ENCODE peak calls at places on chromosomes 2 and 18, in ten cellular contexts. One of them, this sample, is unnamed.

GRCh38 chr2:110660558-110660957 is 17.3 kb downstream of the BUB1 start:
- DNase-seq in stimulated activated CD4-positive, alpha-beta T cell treated with anti-CD3 and anti-CD28 coated beads, Interleukin-15, amount 100 ng/mL, for 1 hour: no peak
- DNase-seq in lower leg skin: no peak
- DNase-seq in activated CD4-positive, alpha-beta T cell treated with anti-CD3 and anti-CD28 coated beads, Interleukin-2, amount 50 U/mL, for 24 hours: no peak
- DNase-seq in SK-N-SH: no peak
- DNase-seq in posterior cingulate gyrus: no peak
- DNase-seq in foreskin fibroblast: no peak
- DNase-seq in epithelial cell of esophagus: no peak
- DNase-seq in transverse colon: no peak
- DNase-seq in GM12864: no peak
- DNase-seq in this sample: no peak

GRCh38 chr2:25043241-25043867 is 1.5 kb downstream of the EFR3B start:
- DNase-seq in stimulated activated CD4-positive, alpha-beta T cell treated with anti-CD3 and anti-CD28 coated beads, Interleukin-15, amount 100 ng/mL, for 1 hour: no peak
- DNase-seq in lower leg skin: no peak
- DNase-seq in activated CD4-positive, alpha-beta T cell treated with anti-CD3 and anti-CD28 coated beads, Interleukin-2, amount 50 U/mL, for 24 hours: peak
- DNase-seq in SK-N-SH: peak
- DNase-seq in posterior cingulate gyrus: no peak
- DNase-seq in foreskin fibroblast: peak
- DNase-seq in epithelial cell of esophagus: peak
- DNase-seq in transverse colon: no peak
- DNase-seq in GM12864: no peak
- DNase-seq in this sample: no peak

GRCh38 chr2:165801176-165801575 is 7.1 kb upstream of the GALNT3 start:
- DNase-seq in stimulated activated CD4-positive, alpha-beta T cell treated with anti-CD3 and anti-CD28 coated beads, Interleukin-15, amount 100 ng/mL, for 1 hour: no peak
- DNase-seq in lower leg skin: no peak
- DNase-seq in activated CD4-positive, alpha-beta T cell treated with anti-CD3 and anti-CD28 coated beads, Interleukin-2, amount 50 U/mL, for 24 hours: no peak
- DNase-seq in SK-N-SH: no peak
- DNase-seq in posterior cingulate gyrus: no peak
- DNase-seq in foreskin fibroblast: no peak
- DNase-seq in epithelial cell of esophagus: no peak
- DNase-seq in transverse colon: no peak
- DNase-seq in GM12864: no peak
- DNase-seq in this sample: no peak

GRCh38 chr2:129762386-129763189 is 216.9 kb upstream of the RAB6C start:
- DNase-seq in stimulated activated CD4-positive, alpha-beta T cell treated with anti-CD3 and anti-CD28 coated beads, Interleukin-15, amount 100 ng/mL, for 1 hour: no peak
- DNase-seq in lower leg skin: peak
- DNase-seq in activated CD4-positive, alpha-beta T cell treated with anti-CD3 and anti-CD28 coated beads, Interleukin-2, amount 50 U/mL, for 24 hours: no peak
- DNase-seq in SK-N-SH: no peak
- DNase-seq in posterior cingulate gyrus: no peak
- DNase-seq in foreskin fibroblast: no peak
- DNase-seq in epithelial cell of esophagus: no peak
- DNase-seq in transverse colon: no peak
- DNase-seq in GM12864: no peak
- DNase-seq in this sample: no peak

GRCh38 chr2:38187416-38188127 is 111.6 kb upstream of the CYP1B1 start:
- DNase-seq in stimulated activated CD4-positive, alpha-beta T cell treated with anti-CD3 and anti-CD28 coated beads, Interleukin-15, amount 100 ng/mL, for 1 hour: no peak
- DNase-seq in lower leg skin: peak
- DNase-seq in activated CD4-positive, alpha-beta T cell treated with anti-CD3 and anti-CD28 coated beads, Interleukin-2, amount 50 U/mL, for 24 hours: no peak
- DNase-seq in SK-N-SH: no peak
- DNase-seq in posterior cingulate gyrus: no peak
- DNase-seq in foreskin fibroblast: peak
- DNase-seq in epithelial cell of esophagus: peak
- DNase-seq in transverse colon: peak
- DNase-seq in GM12864: no peak
- DNase-seq in this sample: no peak

GRCh38 chr18:58416704-58417683 is 211.9 kb downstream of the ALPK2 start:
- DNase-seq in stimulated activated CD4-positive, alpha-beta T cell treated with anti-CD3 and anti-CD28 coated beads, Interleukin-15, amount 100 ng/mL, for 1 hour: no peak
- DNase-seq in lower leg skin: no peak
- DNase-seq in activated CD4-positive, alpha-beta T cell treated with anti-CD3 and anti-CD28 coated beads, Interleukin-2, amount 50 U/mL, for 24 hours: no peak
- DNase-seq in SK-N-SH: no peak
- DNase-seq in posterior cingulate gyrus: no peak
- DNase-seq in foreskin fibroblast: no peak
- DNase-seq in epithelial cell of esophagus: no peak
- DNase-seq in transverse colon: no peak
- DNase-seq in GM12864: no peak
- DNase-seq in this sample: no peak

GRCh38 chr2:2033691-2034090 is 289.4 kb upstream of the PXDN start:
- DNase-seq in stimulated activated CD4-positive, alpha-beta T cell treated with anti-CD3 and anti-CD28 coated beads, Interleukin-15, amount 100 ng/mL, for 1 hour: no peak
- DNase-seq in lower leg skin: no peak
- DNase-seq in activated CD4-positive, alpha-beta T cell treated with anti-CD3 and anti-CD28 coated beads, Interleukin-2, amount 50 U/mL, for 24 hours: no peak
- DNase-seq in SK-N-SH: no peak
- DNase-seq in posterior cingulate gyrus: no peak
- DNase-seq in foreskin fibroblast: no peak
- DNase-seq in epithelial cell of esophagus: no peak
- DNase-seq in transverse colon: no peak
- DNase-seq in GM12864: no peak
- DNase-seq in this sample: no peak

GRCh38 chr2:15031745-15032240 is 399.3 kb downstream of the LRATD1 start:
- DNase-seq in stimulated activated CD4-positive, alpha-beta T cell treated with anti-CD3 and anti-CD28 coated beads, Interleukin-15, amount 100 ng/mL, for 1 hour: no peak
- DNase-seq in lower leg skin: no peak
- DNase-seq in activated CD4-positive, alpha-beta T cell treated with anti-CD3 and anti-CD28 coated beads, Interleukin-2, amount 50 U/mL, for 24 hours: no peak
- DNase-seq in SK-N-SH: no peak
- DNase-seq in posterior cingulate gyrus: no peak
- DNase-seq in foreskin fibroblast: no peak
- DNase-seq in epithelial cell of esophagus: no peak
- DNase-seq in transverse colon: no peak
- DNase-seq in GM12864: peak
- DNase-seq in this sample: no peak

GRCh38 chr2:17470855-17471641 is 47.2 kb downstream of the RAD51AP2 start:
- DNase-seq in stimulated activated CD4-positive, alpha-beta T cell treated with anti-CD3 and anti-CD28 coated beads, Interleukin-15, amount 100 ng/mL, for 1 hour: no peak
- DNase-seq in lower leg skin: no peak
- DNase-seq in activated CD4-positive, alpha-beta T cell treated with anti-CD3 and anti-CD28 coated beads, Interleukin-2, amount 50 U/mL, for 24 hours: no peak
- DNase-seq in SK-N-SH: peak
- DNase-seq in posterior cingulate gyrus: no peak
- DNase-seq in foreskin fibroblast: peak
- DNase-seq in epithelial cell of esophagus: peak
- DNase-seq in transverse colon: no peak
- DNase-seq in GM12864: no peak
- DNase-seq in this sample: no peak

GRCh38 chr2:72127401-72128058 is 20.1 kb downstream of the CYP26B1 start:
- DNase-seq in stimulated activated CD4-positive, alpha-beta T cell treated with anti-CD3 and anti-CD28 coated beads, Interleukin-15, amount 100 ng/mL, for 1 hour: no peak
- DNase-seq in lower leg skin: no peak
- DNase-seq in activated CD4-positive, alpha-beta T cell treated with anti-CD3 and anti-CD28 coated beads, Interleukin-2, amount 50 U/mL, for 24 hours: no peak
- DNase-seq in SK-N-SH: no peak
- DNase-seq in posterior cingulate gyrus: no peak
- DNase-seq in foreskin fibroblast: no peak
- DNase-seq in epithelial cell of esophagus: no peak
- DNase-seq in transverse colon: no peak
- DNase-seq in GM12864: no peak
- DNase-seq in this sample: no peak

GRCh38 chr2:174184504-174184903 is 63.8 kb downstream of the OLA1 start:
- DNase-seq in stimulated activated CD4-positive, alpha-beta T cell treated with anti-CD3 and anti-CD28 coated beads, Interleukin-15, amount 100 ng/mL, for 1 hour: no peak
- DNase-seq in lower leg skin: no peak
- DNase-seq in activated CD4-positive, alpha-beta T cell treated with anti-CD3 and anti-CD28 coated beads, Interleukin-2, amount 50 U/mL, for 24 hours: no peak
- DNase-seq in SK-N-SH: no peak
- DNase-seq in posterior cingulate gyrus: no peak
- DNase-seq in foreskin fibroblast: no peak
- DNase-seq in epithelial cell of esophagus: no peak
- DNase-seq in transverse colon: no peak
- DNase-seq in GM12864: no peak
- DNase-seq in this sample: no peak

GRCh38 chr2:24888177-24888576 is 31.9 kb downstream of the ADCY3 start:
- DNase-seq in stimulated activated CD4-positive, alpha-beta T cell treated with anti-CD3 and anti-CD28 coated beads, Interleukin-15, amount 100 ng/mL, for 1 hour: no peak
- DNase-seq in lower leg skin: no peak
- DNase-seq in activated CD4-positive, alpha-beta T cell treated with anti-CD3 and anti-CD28 coated beads, Interleukin-2, amount 50 U/mL, for 24 hours: no peak
- DNase-seq in SK-N-SH: no peak
- DNase-seq in posterior cingulate gyrus: no peak
- DNase-seq in foreskin fibroblast: no peak
- DNase-seq in epithelial cell of esophagus: no peak
- DNase-seq in transverse colon: no peak
- DNase-seq in GM12864: no peak
- DNase-seq in this sample: no peak

GRCh38 chr2:219433666-219434467 is 776 bp upstream of the SPEG start:
- DNase-seq in stimulated activated CD4-positive, alpha-beta T cell treated with anti-CD3 and anti-CD28 coated beads, Interleukin-15, amount 100 ng/mL, for 1 hour: no peak
- DNase-seq in lower leg skin: no peak
- DNase-seq in activated CD4-positive, alpha-beta T cell treated with anti-CD3 and anti-CD28 coated beads, Interleukin-2, amount 50 U/mL, for 24 hours: peak
- DNase-seq in SK-N-SH: peak
- DNase-seq in posterior cingulate gyrus: no peak
- DNase-seq in foreskin fibroblast: peak
- DNase-seq in epithelial cell of esophagus: peak
- DNase-seq in transverse colon: peak
- DNase-seq in GM12864: no peak
- DNase-seq in this sample: no peak

GRCh38 chr2:150261691-150262090 is 225.8 kb downstream of the RND3 start:
- DNase-seq in stimulated activated CD4-positive, alpha-beta T cell treated with anti-CD3 and anti-CD28 coated beads, Interleukin-15, amount 100 ng/mL, for 1 hour: no peak
- DNase-seq in lower leg skin: no peak
- DNase-seq in activated CD4-positive, alpha-beta T cell treated with anti-CD3 and anti-CD28 coated beads, Interleukin-2, amount 50 U/mL, for 24 hours: no peak
- DNase-seq in SK-N-SH: no peak
- DNase-seq in posterior cingulate gyrus: no peak
- DNase-seq in foreskin fibroblast: no peak
- DNase-seq in epithelial cell of esophagus: no peak
- DNase-seq in transverse colon: no peak
- DNase-seq in GM12864: no peak
- DNase-seq in this sample: no peak

GRCh38 chr2:11096591-11096990 is 58.7 kb upstream of the SLC66A3 start:
- DNase-seq in stimulated activated CD4-positive, alpha-beta T cell treated with anti-CD3 and anti-CD28 coated beads, Interleukin-15, amount 100 ng/mL, for 1 hour: no peak
- DNase-seq in lower leg skin: no peak
- DNase-seq in activated CD4-positive, alpha-beta T cell treated with anti-CD3 and anti-CD28 coated beads, Interleukin-2, amount 50 U/mL, for 24 hours: no peak
- DNase-seq in SK-N-SH: no peak
- DNase-seq in posterior cingulate gyrus: no peak
- DNase-seq in foreskin fibroblast: no peak
- DNase-seq in epithelial cell of esophagus: no peak
- DNase-seq in transverse colon: no peak
- DNase-seq in GM12864: no peak
- DNase-seq in this sample: no peak

GRCh38 chr2:100813527-100813926 is 6.4 kb upstream of the NPAS2 start:
- DNase-seq in stimulated activated CD4-positive, alpha-beta T cell treated with anti-CD3 and anti-CD28 coated beads, Interleukin-15, amount 100 ng/mL, for 1 hour: no peak
- DNase-seq in lower leg skin: no peak
- DNase-seq in activated CD4-positive, alpha-beta T cell treated with anti-CD3 and anti-CD28 coated beads, Interleukin-2, amount 50 U/mL, for 24 hours: no peak
- DNase-seq in SK-N-SH: no peak
- DNase-seq in posterior cingulate gyrus: no peak
- DNase-seq in foreskin fibroblast: peak
- DNase-seq in epithelial cell of esophagus: no peak
- DNase-seq in transverse colon: no peak
- DNase-seq in GM12864: no peak
- DNase-seq in this sample: no peak

GRCh38 chr2:151337643-151338042 is 19.7 kb upstream of the TNFAIP6 start:
- DNase-seq in stimulated activated CD4-positive, alpha-beta T cell treated with anti-CD3 and anti-CD28 coated beads, Interleukin-15, amount 100 ng/mL, for 1 hour: no peak
- DNase-seq in lower leg skin: no peak
- DNase-seq in activated CD4-positive, alpha-beta T cell treated with anti-CD3 and anti-CD28 coated beads, Interleukin-2, amount 50 U/mL, for 24 hours: no peak
- DNase-seq in SK-N-SH: no peak
- DNase-seq in posterior cingulate gyrus: no peak
- DNase-seq in foreskin fibroblast: no peak
- DNase-seq in epithelial cell of esophagus: no peak
- DNase-seq in transverse colon: no peak
- DNase-seq in GM12864: no peak
- DNase-seq in this sample: no peak

GRCh38 chr2:160371251-160372009 is 122.2 kb downstream of the RBMS1 start:
- DNase-seq in stimulated activated CD4-positive, alpha-beta T cell treated with anti-CD3 and anti-CD28 coated beads, Interleukin-15, amount 100 ng/mL, for 1 hour: no peak
- DNase-seq in lower leg skin: no peak
- DNase-seq in activated CD4-positive, alpha-beta T cell treated with anti-CD3 and anti-CD28 coated beads, Interleukin-2, amount 50 U/mL, for 24 hours: no peak
- DNase-seq in SK-N-SH: peak
- DNase-seq in posterior cingulate gyrus: no peak
- DNase-seq in foreskin fibroblast: no peak
- DNase-seq in epithelial cell of esophagus: no peak
- DNase-seq in transverse colon: no peak
- DNase-seq in GM12864: no peak
- DNase-seq in this sample: no peak

GRCh38 chr2:185979546-185980071 is 241.0 kb downstream of the FSIP2 start:
- DNase-seq in stimulated activated CD4-positive, alpha-beta T cell treated with anti-CD3 and anti-CD28 coated beads, Interleukin-15, amount 100 ng/mL, for 1 hour: no peak
- DNase-seq in lower leg skin: no peak
- DNase-seq in activated CD4-positive, alpha-beta T cell treated with anti-CD3 and anti-CD28 coated beads, Interleukin-2, amount 50 U/mL, for 24 hours: no peak
- DNase-seq in SK-N-SH: no peak
- DNase-seq in posterior cingulate gyrus: no peak
- DNase-seq in foreskin fibroblast: no peak
- DNase-seq in epithelial cell of esophagus: peak
- DNase-seq in transverse colon: no peak
- DNase-seq in GM12864: no peak
- DNase-seq in this sample: no peak

GRCh38 chr2:70672990-70673647 is 94.9 kb downstream of the ADD2 start:
- DNase-seq in stimulated activated CD4-positive, alpha-beta T cell treated with anti-CD3 and anti-CD28 coated beads, Interleukin-15, amount 100 ng/mL, for 1 hour: no peak
- DNase-seq in lower leg skin: no peak
- DNase-seq in activated CD4-positive, alpha-beta T cell treated with anti-CD3 and anti-CD28 coated beads, Interleukin-2, amount 50 U/mL, for 24 hours: no peak
- DNase-seq in SK-N-SH: no peak
- DNase-seq in posterior cingulate gyrus: no peak
- DNase-seq in foreskin fibroblast: no peak
- DNase-seq in epithelial cell of esophagus: peak
- DNase-seq in transverse colon: no peak
- DNase-seq in GM12864: no peak
- DNase-seq in this sample: no peak

GRCh38 chr2:181742908-181743722 is 62.8 kb upstream of the NEUROD1 start:
- DNase-seq in stimulated activated CD4-positive, alpha-beta T cell treated with anti-CD3 and anti-CD28 coated beads, Interleukin-15, amount 100 ng/mL, for 1 hour: no peak
- DNase-seq in lower leg skin: peak
- DNase-seq in activated CD4-positive, alpha-beta T cell treated with anti-CD3 and anti-CD28 coated beads, Interleukin-2, amount 50 U/mL, for 24 hours: no peak
- DNase-seq in SK-N-SH: peak
- DNase-seq in posterior cingulate gyrus: no peak
- DNase-seq in foreskin fibroblast: peak
- DNase-seq in epithelial cell of esophagus: peak
- DNase-seq in transverse colon: peak
- DNase-seq in GM12864: peak
- DNase-seq in this sample: peak

GRCh38 chr18:22847867-22848451 is 85.2 kb upstream of the RBBP8 start:
- DNase-seq in stimulated activated CD4-positive, alpha-beta T cell treated with anti-CD3 and anti-CD28 coated beads, Interleukin-15, amount 100 ng/mL, for 1 hour: no peak
- DNase-seq in lower leg skin: no peak
- DNase-seq in activated CD4-positive, alpha-beta T cell treated with anti-CD3 and anti-CD28 coated beads, Interleukin-2, amount 50 U/mL, for 24 hours: no peak
- DNase-seq in SK-N-SH: no peak
- DNase-seq in posterior cingulate gyrus: no peak
- DNase-seq in foreskin fibroblast: no peak
- DNase-seq in epithelial cell of esophagus: no peak
- DNase-seq in transverse colon: no peak
- DNase-seq in GM12864: no peak
- DNase-seq in this sample: no peak

GRCh38 chr2:123015186-123015585 is 1009.9 kb upstream of the CNTNAP5 start:
- DNase-seq in stimulated activated CD4-positive, alpha-beta T cell treated with anti-CD3 and anti-CD28 coated beads, Interleukin-15, amount 100 ng/mL, for 1 hour: no peak
- DNase-seq in lower leg skin: no peak
- DNase-seq in activated CD4-positive, alpha-beta T cell treated with anti-CD3 and anti-CD28 coated beads, Interleukin-2, amount 50 U/mL, for 24 hours: no peak
- DNase-seq in SK-N-SH: no peak
- DNase-seq in posterior cingulate gyrus: no peak
- DNase-seq in foreskin fibroblast: no peak
- DNase-seq in epithelial cell of esophagus: no peak
- DNase-seq in transverse colon: no peak
- DNase-seq in GM12864: no peak
- DNase-seq in this sample: no peak

GRCh38 chr18:59787998-59788875 is 91.0 kb upstream of the CCBE1 start:
- DNase-seq in stimulated activated CD4-positive, alpha-beta T cell treated with anti-CD3 and anti-CD28 coated beads, Interleukin-15, amount 100 ng/mL, for 1 hour: no peak
- DNase-seq in lower leg skin: peak
- DNase-seq in activated CD4-positive, alpha-beta T cell treated with anti-CD3 and anti-CD28 coated beads, Interleukin-2, amount 50 U/mL, for 24 hours: no peak
- DNase-seq in SK-N-SH: no peak
- DNase-seq in posterior cingulate gyrus: no peak
- DNase-seq in foreskin fibroblast: peak
- DNase-seq in epithelial cell of esophagus: peak
- DNase-seq in transverse colon: no peak
- DNase-seq in GM12864: no peak
- DNase-seq in this sample: no peak

GRCh38 chr2:28045676-28046351 is 155.3 kb downstream of the BABAM2 start:
- DNase-seq in stimulated activated CD4-positive, alpha-beta T cell treated with anti-CD3 and anti-CD28 coated beads, Interleukin-15, amount 100 ng/mL, for 1 hour: no peak
- DNase-seq in lower leg skin: no peak
- DNase-seq in activated CD4-positive, alpha-beta T cell treated with anti-CD3 and anti-CD28 coated beads, Interleukin-2, amount 50 U/mL, for 24 hours: no peak
- DNase-seq in SK-N-SH: no peak
- DNase-seq in posterior cingulate gyrus: no peak
- DNase-seq in foreskin fibroblast: no peak
- DNase-seq in epithelial cell of esophagus: peak
- DNase-seq in transverse colon: no peak
- DNase-seq in GM12864: no peak
- DNase-seq in this sample: no peak

GRCh38 chr2:163248321-163249090 is 409.9 kb upstream of the KCNH7 start:
- DNase-seq in stimulated activated CD4-positive, alpha-beta T cell treated with anti-CD3 and anti-CD28 coated beads, Interleukin-15, amount 100 ng/mL, for 1 hour: no peak
- DNase-seq in lower leg skin: no peak
- DNase-seq in activated CD4-positive, alpha-beta T cell treated with anti-CD3 and anti-CD28 coated beads, Interleukin-2, amount 50 U/mL, for 24 hours: no peak
- DNase-seq in SK-N-SH: no peak
- DNase-seq in posterior cingulate gyrus: no peak
- DNase-seq in foreskin fibroblast: no peak
- DNase-seq in epithelial cell of esophagus: peak
- DNase-seq in transverse colon: no peak
- DNase-seq in GM12864: no peak
- DNase-seq in this sample: peak

GRCh38 chr18:71001597-71001996 is 712.8 kb downstream of the SOCS6 start:
- DNase-seq in stimulated activated CD4-positive, alpha-beta T cell treated with anti-CD3 and anti-CD28 coated beads, Interleukin-15, amount 100 ng/mL, for 1 hour: no peak
- DNase-seq in lower leg skin: no peak
- DNase-seq in activated CD4-positive, alpha-beta T cell treated with anti-CD3 and anti-CD28 coated beads, Interleukin-2, amount 50 U/mL, for 24 hours: no peak
- DNase-seq in SK-N-SH: no peak
- DNase-seq in posterior cingulate gyrus: no peak
- DNase-seq in foreskin fibroblast: no peak
- DNase-seq in epithelial cell of esophagus: no peak
- DNase-seq in transverse colon: no peak
- DNase-seq in GM12864: no peak
- DNase-seq in this sample: no peak

GRCh38 chr2:167198009-167198408 is 309.7 kb downstream of the XIRP2 start:
- DNase-seq in stimulated activated CD4-positive, alpha-beta T cell treated with anti-CD3 and anti-CD28 coated beads, Interleukin-15, amount 100 ng/mL, for 1 hour: no peak
- DNase-seq in lower leg skin: no peak
- DNase-seq in activated CD4-positive, alpha-beta T cell treated with anti-CD3 and anti-CD28 coated beads, Interleukin-2, amount 50 U/mL, for 24 hours: no peak
- DNase-seq in SK-N-SH: no peak
- DNase-seq in posterior cingulate gyrus: no peak
- DNase-seq in foreskin fibroblast: no peak
- DNase-seq in epithelial cell of esophagus: no peak
- DNase-seq in transverse colon: no peak
- DNase-seq in GM12864: no peak
- DNase-seq in this sample: no peak